ENCODE peak calls at places on chromosomes 16 and 17, in five cellular contexts. V, E, U, A and Q are unnamed samples.

GRCh38 chr16:15694499-15694898 is 44.5 kb downstream of the NDE1 start:
- DNase-seq in E (no peak), V (no peak), U (no peak), A (peak), Q (no peak)

GRCh38 chr17:48002208-48002919 is 31.5 kb downstream of the CDK5RAP3 start:
- DNase-seq in U (no peak), E (no peak), V (peak), A (peak), Q (no peak)

GRCh38 chr17:74890554-74890953 is 2.9 kb downstream of the FADS6 start:
- DNase-seq in U (no peak), V (no peak), A (no peak), E (no peak), Q (no peak)

GRCh38 chr17:38344127-38344745 is 480 bp upstream of the GPR179 start:
- DNase-seq in U (no peak), A (no peak), E (no peak), V (no peak), Q (no peak)

GRCh38 chr17:81713556-81714411 is 1.7 kb downstream of the SLC25A10 start:
- DNase-seq in A (no peak), E (no peak), V (no peak), U (peak), Q (no peak)

GRCh38 chr17:31778538-31778937 is 80.5 kb downstream of the COPRS start:
- DNase-seq in U (no peak), A (no peak), V (no peak), E (no peak), Q (no peak)

GRCh38 chr17:17876959-17877547 is 40.3 kb upstream of the SREBF1 start:
- DNase-seq in U (no peak), A (peak), E (no peak), V (peak), Q (no peak)

GRCh38 chr16:30721606-30722005 is 22.6 kb downstream of the SRCAP start:
- DNase-seq in U (no peak), V (no peak), E (no peak), A (no peak), Q (no peak)

GRCh38 chr16:27189335-27189972 is 13.9 kb upstream of the KDM8 start:
- DNase-seq in A (no peak), V (no peak), U (peak), E (no peak), Q (no peak)

GRCh38 chr17:27559996-27560481 is 70.9 kb upstream of the LGALS9 start:
- DNase-seq in E (no peak), V (peak), U (no peak), A (peak), Q (no peak)

GRCh38 chr16:80117731-80118130 is 423.1 kb upstream of the DYNLRB2 start:
- DNase-seq in V (no peak), A (no peak), E (no peak), U (no peak), Q (no peak)

GRCh38 chr16:30786115-30786935 is 680 bp downstream of the ZNF629 start:
- DNase-seq in E (no peak), V (peak), U (peak), A (peak), Q (no peak)

GRCh38 chr17:31687505-31688126 is 171.4 kb downstream of the COPRS start:
- DNase-seq in E (no peak), U (peak), V (no peak), A (no peak), Q (no peak)

GRCh38 chr16:79809376-79809775 is 208.8 kb upstream of the MAF start:
- DNase-seq in A (no peak), V (no peak), E (no peak), U (no peak), Q (no peak)

GRCh38 chr17:82013341-82013740 is 9.3 kb downstream of the CENPX start:
- DNase-seq in A (no peak), E (no peak), V (no peak), U (no peak), Q (no peak)

GRCh38 chr16:90032664-90033346 is 13.5 kb upstream of the DBNDD1 start:
- DNase-seq in U (no peak), E (no peak), V (no peak), A (peak), Q (no peak)

GRCh38 chr17:77687921-77688320 is 270.6 kb upstream of the TNRC6C start:
- DNase-seq in U (peak), A (no peak), V (no peak), E (no peak), Q (no peak)

GRCh38 chr17:43438626-43439529 is 40.1 kb downstream of the ARL4D start:
- DNase-seq in E (no peak), U (peak), A (no peak), V (no peak), Q (no peak)

GRCh38 chr17:63413128-63413527 is 33.0 kb downstream of the CYB561 start:
- DNase-seq in V (no peak), E (no peak), A (no peak), U (no peak), Q (no peak)

GRCh38 chr16:89308391-89309333 is 91.2 kb downstream of the ZNF778 start:
- DNase-seq in V (no peak), A (no peak), E (no peak), U (peak), Q (no peak)

GRCh38 chr16:2468142-2468724 is 2.9 kb upstream of the NTN3 start:
- DNase-seq in E (no peak), U (peak), A (no peak), V (no peak), Q (no peak)

GRCh38 chr17:5466295-5466694 is 2.5 kb downstream of the DHX33 start:
- DNase-seq in E (no peak), U (peak), A (no peak), V (no peak), Q (no peak)

GRCh38 chr16:2692251-2692947 is 10.1 kb downstream of the KCTD5 start:
- DNase-seq in V (no peak), E (no peak), A (no peak), U (no peak), Q (no peak)

GRCh38 chr16:89922477-89922883 is 662 bp upstream of the TUBB3 start:
- DNase-seq in U (peak), E (peak), V (peak), A (peak), Q (peak)

GRCh38 chr17:7886227-7887037 is 2.2 kb upstream of the CHD3 start:
- DNase-seq in A (peak), V (peak), E (no peak), U (peak), Q (no peak)

GRCh38 chr17:17269926-17270773 is 10.9 kb downstream of the COPS3 start:
- DNase-seq in U (peak), V (no peak), E (no peak), A (peak), Q (no peak)

GRCh38 chr16:55082594-55082982 is 151.9 kb downstream of the IRX5 start:
- DNase-seq in U (peak), A (no peak), V (no peak), E (no peak), Q (no peak)

GRCh38 chr17:19460695-19461094 is 49.7 kb downstream of the RNF112 start:
- DNase-seq in U (peak), E (no peak), V (no peak), A (no peak), Q (no peak)

GRCh38 chr16:78742501-78743283 is 643.2 kb downstream of the WWOX start:
- DNase-seq in U (no peak), E (no peak), A (no peak), V (peak), Q (no peak)

GRCh38 chr16:66925322-66925840 is at the start of gene RRAD:
- DNase-seq in V (peak), A (peak), E (no peak), U (peak), Q (no peak)

GRCh38 chr16:51540259-51540658 is 389.2 kb upstream of the SALL1 start:
- DNase-seq in V (no peak), U (no peak), E (no peak), A (peak), Q (no peak)

GRCh38 chr16:57614546-57615343 is 13.7 kb upstream of the ADGRG1 start:
- DNase-seq in U (peak), V (no peak), E (no peak), A (no peak), Q (no peak)

GRCh38 chr17:49361129-49361901 is 735 bp downstream of the ZNF652 start:
- DNase-seq in U (peak), A (peak), V (no peak), E (no peak), Q (no peak)

GRCh38 chr17:58520843-58521430 is 6.5 kb upstream of the MTMR4 start:
- DNase-seq in A (peak), E (no peak), U (peak), V (no peak), Q (no peak)

GRCh38 chr17:46167267-46167666 is 26.0 kb downstream of the KANSL1 start:
- DNase-seq in A (no peak), E (no peak), V (no peak), U (no peak), Q (no peak)

GRCh38 chr17:2101448-2102257 is 46.8 kb downstream of the HIC1 start:
- DNase-seq in E (no peak), U (no peak), A (no peak), V (no peak), Q (no peak)

GRCh38 chr17:78346605-78347250 is 13.1 kb downstream of the SOCS3 start:
- DNase-seq in U (no peak), A (no peak), V (no peak), E (peak), Q (no peak)

GRCh38 chr16:77767826-77768225 is 20.5 kb upstream of the VAT1L start:
- DNase-seq in E (no peak), U (no peak), A (no peak), V (no peak), Q (no peak)

GRCh38 chr16:31452631-31453106 is 6.6 kb upstream of the ARMC5 start:
- DNase-seq in V (peak), U (peak), A (peak), E (no peak), Q (peak)

GRCh38 chr16:11291021-11291716 is 10.0 kb upstream of the PRM1 start:
- DNase-seq in V (no peak), U (no peak), E (no peak), A (no peak), Q (no peak)

DNA sequence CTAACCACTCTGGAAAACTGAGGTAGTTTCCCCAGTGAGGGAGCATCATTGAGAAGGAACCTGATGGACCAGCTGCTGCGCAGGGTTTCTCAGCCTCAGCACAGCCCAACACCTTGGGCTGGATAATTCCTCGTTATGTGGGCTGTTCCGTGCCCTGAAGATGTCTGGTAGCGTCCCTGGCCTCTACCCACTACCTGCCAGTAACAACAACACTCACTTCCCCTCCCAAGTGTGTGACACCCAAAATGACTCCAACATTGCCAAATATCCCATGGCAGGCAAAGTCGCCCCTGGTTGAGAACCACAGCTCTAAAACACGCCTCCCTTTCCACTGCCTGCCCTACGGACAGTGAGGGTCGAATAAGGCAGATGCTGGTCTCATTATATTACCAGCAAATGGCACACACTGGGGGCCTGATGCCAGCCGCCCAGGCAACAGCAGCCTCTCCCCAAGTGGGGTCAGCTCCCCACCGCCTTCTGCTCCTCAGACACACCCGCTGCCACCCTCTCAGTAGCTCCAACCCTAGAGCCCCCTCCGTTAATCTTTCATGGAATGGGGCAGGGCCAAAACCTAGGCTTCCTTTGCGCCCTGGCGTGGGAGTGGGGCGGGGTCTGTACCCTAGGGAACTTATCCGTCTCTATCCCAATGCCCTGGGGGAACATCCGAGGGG is 1.0 kb downstream of the RHBDF2 start:
- DNase-seq in U (no peak), A (no peak), V (no peak), E (no peak), Q (no peak)
- H3K4me3 ChIP-seq in U (peak), A (peak), V (peak), E (peak), Q (peak)

GRCh38 chr16:70695351-70696070 is 9.7 kb upstream of the MTSS2 start:
- DNase-seq in A (no peak), U (peak), V (no peak), E (no peak), Q (no peak)
- TF ChIP-seq CTCF in A (no peak), U (peak), V (no peak), E (no peak), Q (no peak)

DNA sequence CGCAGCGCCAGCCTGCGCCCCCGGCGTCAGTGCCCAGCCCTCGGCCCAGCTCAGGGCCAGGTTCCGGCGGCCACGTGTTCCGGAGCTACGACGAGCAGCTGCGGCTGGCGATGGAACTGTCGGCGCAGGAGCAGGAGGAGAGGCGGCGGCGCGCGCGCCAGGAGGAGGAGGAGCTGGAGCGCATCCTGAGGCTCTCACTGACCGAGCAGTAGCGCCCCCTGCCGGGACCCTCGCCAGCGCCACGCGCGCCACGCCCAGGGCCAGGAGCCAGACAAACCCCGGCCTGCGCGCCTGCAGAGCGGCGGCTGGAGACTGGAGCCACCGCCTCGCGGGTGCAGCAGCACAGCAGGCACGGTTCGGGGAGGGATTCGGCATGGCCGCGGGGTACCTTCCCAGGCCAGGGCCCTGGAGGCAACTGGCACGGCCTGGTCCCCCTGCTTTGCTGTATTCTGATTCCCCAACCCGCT is 9.3 kb downstream of the CORO6 start:
- DNase-seq in U (peak), E (no peak), A (peak), V (peak), Q (no peak)
- H3K4me3 ChIP-seq in U (no peak), E (no peak), A (peak), V (peak), Q (peak)

DNA sequence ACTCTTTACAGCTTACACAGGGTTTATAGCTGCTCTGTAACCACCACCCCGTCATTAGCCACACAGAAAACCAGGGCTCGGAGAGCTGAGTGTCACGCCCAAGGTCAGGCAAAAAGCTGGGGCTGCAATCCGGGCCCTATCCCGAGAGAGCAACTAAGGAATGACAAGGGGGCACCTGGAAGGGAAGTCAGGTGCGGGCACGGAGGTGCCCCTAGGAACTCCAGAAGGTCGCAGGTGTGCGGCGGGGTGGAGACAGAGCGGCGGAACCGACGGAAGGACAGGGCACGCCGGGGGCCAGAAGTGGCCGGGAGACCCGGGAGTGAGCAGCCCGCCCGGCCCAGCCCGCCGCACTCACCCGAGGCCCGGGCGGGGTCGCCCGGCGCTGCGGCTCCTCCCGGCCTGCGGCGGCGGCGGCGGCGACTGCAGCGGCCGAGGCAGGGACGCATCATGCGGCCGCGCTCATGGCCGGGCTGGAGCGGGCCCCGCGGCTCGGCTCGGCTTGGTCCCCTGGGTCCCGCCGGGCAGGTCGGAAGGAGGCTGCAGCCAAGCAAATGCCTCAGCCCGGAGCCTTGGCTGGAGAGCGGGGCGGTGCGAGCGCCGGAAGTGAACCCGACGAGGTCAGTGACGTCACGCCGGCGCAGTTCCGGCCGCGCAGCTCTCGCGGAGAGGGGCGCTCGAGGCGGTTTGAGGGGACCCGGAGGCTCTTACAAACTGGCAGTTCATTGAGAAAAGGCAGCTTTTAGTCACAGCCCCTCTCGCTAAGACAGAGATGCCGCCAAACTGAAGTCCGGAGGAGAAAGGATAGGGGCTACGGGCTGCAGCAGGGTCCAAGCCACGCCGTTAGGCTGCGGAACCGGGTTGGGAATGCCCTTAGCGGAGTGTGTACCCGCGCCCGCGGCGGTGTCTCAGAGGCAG is at the start of gene ZDHHC7:
- DNase-seq in A (peak), V (peak), U (peak), E (no peak), Q (no peak)
- TF ChIP-seq CTCF in A (peak), V (no peak), U (peak), E (no peak), Q (no peak)

GRCh38 chr16:87316450-87316922 is 706 bp downstream of the C16orf95 start:
- DNase-seq in E (no peak), U (no peak), A (no peak), V (no peak), Q (no peak)

GRCh38 chr16:87319011-87319410 is 1.8 kb upstream of the C16orf95 start:
- DNase-seq in U (no peak), A (no peak), E (no peak), V (no peak), Q (no peak)

GRCh38 chr16:87317766-87318121 is 552 bp upstream of the C16orf95 start:
- DNase-seq in E (no peak), A (peak), U (no peak), V (peak), Q (no peak)

GRCh38 chr16:87318158-87318644 is 1.0 kb upstream of the C16orf95 start:
- DNase-seq in V (no peak), U (no peak), A (no peak), E (no peak), Q (no peak)

DNA sequence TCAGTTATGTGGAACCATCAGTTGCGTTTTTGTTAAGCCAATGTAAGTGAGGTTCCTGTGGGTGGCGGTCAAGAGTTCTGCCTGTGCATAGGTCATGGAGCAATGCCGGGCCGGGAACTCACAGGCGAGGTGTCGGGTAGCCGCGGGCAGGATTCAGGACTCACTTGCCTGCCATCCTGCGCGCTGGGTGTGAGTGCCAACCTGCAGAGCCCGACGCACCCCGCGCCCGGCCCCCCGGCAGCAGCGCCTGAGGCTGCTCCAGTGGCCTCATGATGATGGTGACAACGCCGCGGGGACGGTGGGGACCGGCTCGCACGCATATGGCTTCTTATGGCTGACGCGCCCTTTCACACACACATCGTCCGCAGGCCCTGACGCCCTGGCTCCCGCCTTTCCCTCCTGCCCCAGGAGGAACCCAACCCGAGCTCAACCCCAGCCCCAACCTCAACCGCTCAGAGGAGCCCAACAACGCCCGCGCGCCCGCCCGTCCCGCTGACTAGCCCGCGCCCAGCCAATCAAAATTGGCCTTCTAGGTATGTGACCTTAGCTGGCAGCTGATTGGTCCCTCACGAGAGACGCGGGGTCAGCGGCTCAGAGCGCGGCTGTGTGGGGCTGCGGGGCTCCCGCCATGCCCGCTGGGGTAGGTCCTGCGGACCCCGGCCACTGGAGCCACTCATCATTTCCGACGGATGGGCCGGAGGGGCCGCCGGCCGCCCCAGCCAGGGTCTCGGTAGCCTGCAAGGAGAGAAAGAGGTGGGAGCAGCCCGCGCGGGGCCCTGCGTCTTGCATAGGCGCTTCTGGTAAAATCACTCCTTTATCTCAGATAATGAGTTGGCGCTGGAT is at the start of gene C16orf95:
- DNase-seq in E (peak), V (peak), U (peak), A (peak), Q (peak)
- H3K4me3 ChIP-seq in E (peak), V (peak), U (peak), A (peak), Q (peak)

GRCh38 chr16:85451646-85452363 is 161.3 kb upstream of the GSE1 start:
- DNase-seq in V (no peak), U (no peak), E (no peak), A (no peak), Q (no peak)

GRCh38 chr16:85453701-85454100 is 159.4 kb upstream of the GSE1 start:
- DNase-seq in U (no peak), E (no peak), V (no peak), A (no peak), Q (no peak)

GRCh38 chr16:85454171-85454883 is 158.8 kb upstream of the GSE1 start:
- DNase-seq in E (no peak), V (no peak), U (no peak), A (no peak), Q (no peak)

GRCh38 chr16:85453179-85453678 is 159.9 kb upstream of the GSE1 start:
- DNase-seq in V (no peak), U (no peak), A (no peak), E (no peak), Q (no peak)

GRCh38 chr16:85452364-85453178 is 160.6 kb upstream of the GSE1 start:
- DNase-seq in A (no peak), U (no peak), V (no peak), E (no peak), Q (no peak)
- TF ChIP-seq CTCF in A (no peak), U (peak), V (peak), E (no peak), Q (no peak)